ENCODE peak calls at places on chromosomes 11 and 22, in nine cellular contexts. M is NCI-H774; T is cardiac fibroblast; S is stimulated activated CD4-positive, alpha-beta T cell treated with anti-CD3 and anti-CD28 coated beads, Interleukin-2, amount 100 ng/mL, for 48 hours; Q is astrocyte of the cerebellum; V is naive thymus-derived CD8-positive, alpha-beta T cell; N is mesendoderm; Y is effector CD4-positive, alpha-beta T cell; I is CD8-positive, alpha-beta memory T cell. J is an unnamed sample.
A peak's percentile ranks its signal among the peaks of the same experiment; 100 is the strongest.

GRCh38 chr22:43326342-43326825 is 16.8 kb downstream of the SCUBE1 start:
- DNase-seq in T (no peak), I (no peak), Y (no peak), V (no peak), S (no peak), Q (no peak), N (no peak), M (no peak), J (no peak)

GRCh38 chr11:43989162-43989961 is 46.9 kb downstream of the C11orf96 start:
- DNase-seq in Y (no peak), Q (no peak), I (no peak), M (no peak), V (no peak), N (peak; percentile 80), S (no peak), T (peak; percentile 53), J (peak; percentile 91)

GRCh38 chr11:36354221-36355003 is 58.3 kb downstream of the PRR5L start:
- DNase-seq in T (peak; percentile 58), M (no peak), Y (no peak), N (peak; percentile 34), I (no peak), S (no peak), V (no peak), Q (peak; percentile 73), J (no peak)

GRCh38 chr11:22666700-22667439 is 459 bp downstream of the GAS2 start:
- DNase-seq in Y (no peak), I (no peak), N (peak; percentile 69), S (peak; percentile 13), M (no peak), V (peak; percentile 19), Q (no peak), T (peak; percentile 26), J (peak; percentile 82)

GRCh38 chr22:39814899-39815298 is 78.7 kb downstream of the ENTHD1 start:
- DNase-seq in N (no peak), Y (no peak), S (no peak), M (no peak), T (no peak), V (no peak), Q (no peak), I (no peak), J (no peak)

GRCh38 chr22:35065796-35066218 is at the start of gene ISX:
- DNase-seq in N (no peak), Y (no peak), T (no peak), S (no peak), M (no peak), I (no peak), Q (no peak), V (no peak), J (peak; percentile 70)

GRCh38 chr11:130246719-130247118 is 68.0 kb downstream of the ZBTB44 start:
- DNase-seq in S (no peak), Q (no peak), N (no peak), I (no peak), V (no peak), M (no peak), T (peak; percentile 11), Y (no peak), J (no peak)

GRCh38 chr11:118659956-118660645 is 19.3 kb downstream of the TREH start:
- DNase-seq in N (no peak), Q (no peak), M (no peak), I (no peak), S (no peak), Y (no peak), V (no peak), T (no peak), J (no peak)

GRCh38 chr22:37419916-37420655 is 7.2 kb downstream of the ELFN2 start:
- DNase-seq in T (no peak), S (no peak), I (no peak), M (no peak), Q (no peak), Y (no peak), V (no peak), N (peak; percentile 63), J (peak; percentile 83)

GRCh38 chr22:25057013-25057881 is 104.7 kb downstream of the KIAA1671 start:
- DNase-seq in Y (peak; percentile 67), T (peak; percentile 52), N (peak; percentile 74), Q (peak; percentile 6), S (peak; percentile 87), V (peak; percentile 50), M (peak; percentile 29), I (peak; percentile 76), J (peak; percentile 89)

GRCh38 chr11:12287374-12288211 is 89.8 kb upstream of the PARVA start:
- DNase-seq in Q (peak; percentile 96), M (no peak), I (peak; percentile 43), N (peak; percentile 92), T (peak; percentile 96), Y (no peak), S (no peak), V (no peak), J (peak; percentile 96)

GRCh38 chr11:21785351-21785750 is 407.5 kb upstream of the ANO5 start:
- DNase-seq in S (no peak), Q (no peak), N (no peak), V (no peak), Y (no peak), T (no peak), M (no peak), I (no peak), J (no peak)

GRCh38 chr22:19466848-19467752 is 11.9 kb downstream of the UFD1 start:
- DNase-seq in Y (no peak), T (no peak), Q (no peak), N (no peak), I (no peak), V (no peak), S (no peak), M (no peak), J (no peak)

GRCh38 chr11:68436985-68437926 is 23.3 kb upstream of the PPP6R3 start:
- DNase-seq in V (no peak), Q (no peak), M (no peak), S (no peak), Y (no peak), N (peak; percentile 69), T (peak; percentile 86), I (no peak), J (peak; percentile 90)

GRCh38 chr22:22061085-22062077 is 78.8 kb upstream of the TOP3B start:
- DNase-seq in I (no peak), M (no peak), V (no peak), Y (no peak), N (no peak), T (peak; percentile 83), Q (no peak), S (no peak), J (no peak)

GRCh38 chr11:128045094-128045725 is 542.1 kb downstream of the ETS1 start:
- DNase-seq in M (no peak), Q (no peak), I (no peak), S (no peak), N (peak; percentile 57), T (no peak), Y (no peak), V (no peak), J (no peak)

GRCh38 chr22:46229701-46230100 is 20.4 kb downstream of the CDPF1 start:
- DNase-seq in T (peak; percentile 55), N (no peak), Q (no peak), M (no peak), S (no peak), I (no peak), V (no peak), Y (no peak), J (no peak)

GRCh38 chr11:9626778-9627394 is 37.0 kb upstream of the SWAP70 start:
- DNase-seq in I (no peak), S (no peak), M (no peak), N (peak; percentile 80), T (peak; percentile 9), Q (no peak), V (no peak), Y (no peak), J (peak; percentile 58)

GRCh38 chr11:69080361-69080973 is 31.7 kb downstream of the TPCN2 start:
- DNase-seq in M (no peak), S (no peak), N (no peak), Y (no peak), Q (no peak), T (peak; percentile 32), I (no peak), V (peak; percentile 22), J (no peak)